ENCODE peak calls at places on chromosome 15, in seven cellular contexts. X, T, Q, H, J, R and I are unnamed samples.

GRCh38 chr15:79562538-79563298 is 130.6 kb downstream of the MINAR1 start:
- DNase-seq in X (no peak), T (no peak), Q (no peak), H (no peak), J (no peak), R (no peak), I (no peak)

GRCh38 chr15:35127717-35128116 is 42.6 kb upstream of the NANOGP8 start:
- DNase-seq in X (no peak), T (no peak), Q (no peak), H (no peak), J (no peak), R (no peak), I (no peak)

GRCh38 chr15:63048986-63049665 is 6.6 kb downstream of the TPM1 start:
- DNase-seq in X (peak), T (peak), Q (peak), H (peak), J (peak), R (no peak), I (no peak)

GRCh38 chr15:71128939-71129562 is 13.8 kb downstream of the THSD4 start:
- DNase-seq in X (no peak), T (no peak), Q (no peak), H (no peak), J (no peak), R (no peak), I (no peak)

GRCh38 chr15:32730677-32731654 is 13.2 kb downstream of the GREM1 start:
- DNase-seq in X (peak), T (no peak), Q (no peak), H (no peak), J (peak), R (no peak), I (peak)

GRCh38 chr15:92881570-92881837 is 18.6 kb upstream of the CHD2 start:
- DNase-seq in X (no peak), T (no peak), Q (no peak), H (no peak), J (no peak), R (no peak), I (no peak)

GRCh38 chr15:27222479-27222878 is 251.5 kb downstream of the GABRG3 start:
- DNase-seq in X (no peak), T (no peak), Q (no peak), H (no peak), J (peak), R (no peak), I (no peak)

GRCh38 chr15:88233921-88234320 is 22.6 kb downstream of the NTRK3 start:
- DNase-seq in X (no peak), T (no peak), Q (no peak), H (no peak), J (no peak), R (no peak), I (no peak)

GRCh38 chr15:83581381-83581780 is 72.5 kb upstream of the ADAMTSL3 start:
- DNase-seq in X (no peak), T (no peak), Q (no peak), H (no peak), J (peak), R (no peak), I (no peak)

GRCh38 chr15:85100186-85100937 is 118.7 kb downstream of the PDE8A start:
- DNase-seq in X (no peak), T (no peak), Q (no peak), H (peak), J (no peak), R (no peak), I (no peak)

GRCh38 chr15:62445244-62445643 is 280.2 kb upstream of the C2CD4B start:
- DNase-seq in X (no peak), T (no peak), Q (no peak), H (no peak), J (no peak), R (no peak), I (no peak)

GRCh38 chr15:52340093-52340492 is 44.5 kb upstream of the MYO5C start:
- DNase-seq in X (no peak), T (no peak), Q (no peak), H (no peak), J (no peak), R (no peak), I (no peak)

GRCh38 chr15:62035256-62035908 is 24.9 kb downstream of the VPS13C start:
- DNase-seq in X (no peak), T (no peak), Q (no peak), H (no peak), J (peak), R (no peak), I (peak)

GRCh38 chr15:65532738-65533051 is 2.4 kb downstream of the HACD3 start:
- DNase-seq in X (no peak), T (no peak), Q (no peak), H (no peak), J (peak), R (no peak), I (no peak)

GRCh38 chr15:25508369-25509002 is 69.7 kb upstream of the UBE3A start:
- DNase-seq in X (no peak), T (peak), Q (peak), H (no peak), J (peak), R (no peak), I (no peak)

GRCh38 chr15:31499953-31500808 is 173.5 kb downstream of the KLF13 start:
- DNase-seq in X (peak), T (no peak), Q (no peak), H (no peak), J (no peak), R (no peak), I (no peak)

GRCh38 chr15:55394694-55395093 is 13.5 kb downstream of the CCPG1 start:
- DNase-seq in X (no peak), T (no peak), Q (no peak), H (peak), J (peak), R (no peak), I (no peak)

GRCh38 chr15:48965972-48966371 is 2.3 kb upstream of the SHC4 start:
- DNase-seq in X (no peak), T (peak), Q (no peak), H (peak), J (peak), R (no peak), I (no peak)

GRCh38 chr15:87403973-87404372 is 852.6 kb downstream of the NTRK3 start:
- DNase-seq in X (no peak), T (no peak), Q (no peak), H (no peak), J (no peak), R (no peak), I (no peak)

GRCh38 chr15:35624881-35625280 is 78.9 kb upstream of the DPH6 start:
- DNase-seq in X (no peak), T (no peak), Q (no peak), H (no peak), J (peak), R (no peak), I (no peak)

GRCh38 chr15:22939051-22939450 is 41.1 kb downstream of the CYFIP1 start:
- DNase-seq in X (peak), T (no peak), Q (no peak), H (no peak), J (no peak), R (no peak), I (no peak)

GRCh38 chr15:70507772-70508351 is 255.5 kb downstream of the UACA start:
- DNase-seq in X (no peak), T (no peak), Q (no peak), H (peak), J (peak), R (no peak), I (peak)

GRCh38 chr15:31080618-31081017 is 20.9 kb downstream of the TRPM1 start:
- DNase-seq in X (peak), T (peak), Q (peak), H (peak), J (peak), R (no peak), I (peak)

GRCh38 chr15:28891588-28891987 is 5.8 kb downstream of the APBA2 start:
- DNase-seq in X (no peak), T (no peak), Q (no peak), H (no peak), J (no peak), R (no peak), I (no peak)

GRCh38 chr15:87566236-87566635 is 690.3 kb downstream of the NTRK3 start:
- DNase-seq in X (no peak), T (no peak), Q (no peak), H (no peak), J (no peak), R (no peak), I (no peak)

GRCh38 chr15:48481802-48482201 is 150.6 kb downstream of the DUT start:
- DNase-seq in X (no peak), T (no peak), Q (no peak), H (no peak), J (no peak), R (no peak), I (no peak)